ENCODE peak calls at places on chromosome 16, in five cellular contexts. G is COR-L47; S is CD4-positive, alpha-beta T cell; P is T-cell; D is posterior cingulate gyrus. V is an unnamed sample.
A peak's percentile ranks its signal among the peaks of the same experiment; 100 is the strongest.

GRCh38 chr16:53913082-53913870 is 209.3 kb downstream of the FTO start:
- DNase-seq in G (peak; percentile 43), S (no peak), P (no peak), D (no peak), V (no peak)

GRCh38 chr16:8572919-8573724 is 17.2 kb downstream of the TMEM114 start:
- DNase-seq in G (no peak), S (no peak), P (no peak), D (no peak), V (no peak)

GRCh38 chr16:55476625-55477533 is 2.1 kb upstream of the MMP2 start:
- DNase-seq in G (no peak), S (no peak), P (no peak), D (no peak), V (no peak)

GRCh38 chr16:10941127-10941933 is 938 bp downstream of the DEXI start:
- DNase-seq in G (no peak), S (no peak), P (no peak), D (no peak), V (no peak)

GRCh38 chr16:52573365-52574104 is 26.6 kb upstream of the TOX3 start:
- DNase-seq in G (no peak), S (no peak), P (no peak), D (no peak), V (no peak)

GRCh38 chr16:48256579-48257177 is 9.3 kb upstream of the ABCC11 start:
- DNase-seq in G (no peak), S (no peak), P (no peak), D (no peak), V (no peak)

GRCh38 chr16:74462361-74462760 is 41.1 kb upstream of the CLEC18B start:
- DNase-seq in G (no peak), S (no peak), P (no peak), D (no peak), V (no peak)

GRCh38 chr16:27795992-27796614 is 246.2 kb downstream of the KATNIP start:
- DNase-seq in G (no peak), S (no peak), P (no peak), D (no peak), V (no peak)

GRCh38 chr16:266258-267164 is 9.2 kb downstream of the RGS11 start:
- DNase-seq in G (no peak), S (no peak), P (no peak), D (no peak), V (no peak)

GRCh38 chr16:29678691-29679267 is at the start of gene QPRT:
- DNase-seq in G (no peak), S (no peak), P (no peak), D (peak; percentile 49), V (no peak)

GRCh38 chr16:17773698-17774101 is 302.9 kb upstream of the XYLT1 start:
- DNase-seq in G (no peak), S (no peak), P (no peak), D (peak; percentile 35), V (no peak)

GRCh38 chr16:82298472-82298871 is 128.4 kb upstream of the MPHOSPH6 start:
- DNase-seq in G (no peak), S (no peak), P (no peak), D (no peak), V (no peak)

GRCh38 chr16:57377080-57377841 is 5.0 kb downstream of the CX3CL1 start:
- DNase-seq in G (no peak), S (no peak), P (no peak), D (no peak), V (peak; percentile 37)

GRCh38 chr16:51822471-51822870 is 671.4 kb upstream of the SALL1 start:
- DNase-seq in G (no peak), S (no peak), P (no peak), D (no peak), V (no peak)

GRCh38 chr16:20969386-20969785 is 68.8 kb downstream of the LYRM1 start:
- DNase-seq in G (no peak), S (no peak), P (no peak), D (no peak), V (no peak)

GRCh38 chr16:27759947-27760844 is 210.3 kb downstream of the KATNIP start:
- DNase-seq in G (no peak), S (no peak), P (no peak), D (no peak), V (no peak)